ENCODE peak calls at places on chromosomes 2 and 18, in six cellular contexts. A is Panc1, Y is GM23338, R is upper lobe of left lung, G is HepG2, H is HCT116. X is an unnamed sample.

GRCh38 chr2:48120759-48121242 is 214.5 kb upstream of the FBXO11 start:
- ATAC-seq in A (no peak), Y (no peak), G (no peak), H (no peak), R (peak; percentile 65), X (no peak)

GRCh38 chr2:121699421-121700328 is 37.0 kb downstream of the NIFK start:
- ATAC-seq in G (peak; percentile 75), A (peak; percentile 82), R (peak; percentile 91), Y (no peak), H (peak; percentile 85), X (peak; percentile 27)

GRCh38 chr18:48975221-48975816 is 24.6 kb upstream of the SMAD7 start:
- ATAC-seq in H (no peak), R (peak; percentile 40), A (peak; percentile 21), Y (peak; percentile 30), G (peak; percentile 29), X (peak; percentile 21)

GRCh38 chr18:38241736-38242135 is 676.1 kb upstream of the CELF4 start:
- ATAC-seq in H (no peak), Y (no peak), G (no peak), A (no peak), R (no peak), X (no peak)

GRCh38 chr2:127535422-127535901 is at the start of gene MYO7B:
- ATAC-seq in H (no peak), G (peak; percentile 70), R (peak; percentile 22), Y (no peak), A (no peak), X (no peak)

GRCh38 chr2:66683599-66683998 is 248.7 kb downstream of the MEIS1 start:
- ATAC-seq in H (no peak), R (no peak), G (no peak), A (no peak), Y (no peak), X (no peak)

GRCh38 chr2:66508358-66509071 is 73.6 kb downstream of the MEIS1 start:
- ATAC-seq in G (no peak), R (no peak), H (no peak), A (no peak), Y (peak; percentile 65), X (no peak)

GRCh38 chr2:217316743-217317142 is 456.9 kb upstream of the TNP1 start:
- ATAC-seq in Y (no peak), R (peak; percentile 47), A (no peak), H (no peak), G (no peak), X (no peak)

GRCh38 chr2:130824492-130825061 is 12.1 kb upstream of the ARHGEF4 start:
- ATAC-seq in R (peak; percentile 3), G (no peak), H (no peak), A (no peak), Y (no peak), X (no peak)

GRCh38 chr18:57836557-57836956 is 33.4 kb upstream of the ATP8B1 start:
- ATAC-seq in H (no peak), A (no peak), R (no peak), G (no peak), Y (no peak), X (no peak)

GRCh38 chr2:28326469-28326805 is 66.2 kb upstream of the FOSL2 start:
- ATAC-seq in H (peak; percentile 58), R (no peak), G (no peak), A (no peak), Y (no peak), X (no peak)

GRCh38 chr18:11482271-11482670 is 127.1 kb upstream of the SLC35G4 start:
- ATAC-seq in G (no peak), R (no peak), A (no peak), H (no peak), Y (no peak), X (no peak)

GRCh38 chr18:47632970-47633635 is 297.4 kb downstream of the SMAD2 start:
- ATAC-seq in Y (no peak), G (no peak), R (no peak), A (no peak), H (no peak), X (no peak)

GRCh38 chr2:65452150-65452895 is 19.9 kb upstream of the SPRED2 start:
- ATAC-seq in H (no peak), G (no peak), A (no peak), Y (no peak), R (no peak), X (no peak)

GRCh38 chr2:181454990-181455520 is 2.1 kb upstream of the ITGA4 start:
- ATAC-seq in A (no peak), H (no peak), Y (no peak), R (no peak), G (no peak), X (no peak)

GRCh38 chr2:160351978-160352377 is 141.6 kb downstream of the RBMS1 start:
- ATAC-seq in G (no peak), Y (no peak), H (no peak), A (no peak), R (peak; percentile 77), X (peak; percentile 38)

GRCh38 chr18:647304-647703 is 10.1 kb upstream of the TYMS start:
- ATAC-seq in R (no peak), A (no peak), G (peak; percentile 71), Y (no peak), H (no peak), X (no peak)

GRCh38 chr2:227877359-227878309 is 6.2 kb downstream of the DAW1 start:
- ATAC-seq in Y (no peak), G (no peak), R (peak; percentile 80), H (no peak), A (peak; percentile 75), X (peak; percentile 57)

GRCh38 chr2:16511041-16511440 is 154.6 kb downstream of the CYRIA start:
- ATAC-seq in A (no peak), Y (no peak), G (peak; percentile 69), R (no peak), H (no peak), X (no peak)

DNA sequence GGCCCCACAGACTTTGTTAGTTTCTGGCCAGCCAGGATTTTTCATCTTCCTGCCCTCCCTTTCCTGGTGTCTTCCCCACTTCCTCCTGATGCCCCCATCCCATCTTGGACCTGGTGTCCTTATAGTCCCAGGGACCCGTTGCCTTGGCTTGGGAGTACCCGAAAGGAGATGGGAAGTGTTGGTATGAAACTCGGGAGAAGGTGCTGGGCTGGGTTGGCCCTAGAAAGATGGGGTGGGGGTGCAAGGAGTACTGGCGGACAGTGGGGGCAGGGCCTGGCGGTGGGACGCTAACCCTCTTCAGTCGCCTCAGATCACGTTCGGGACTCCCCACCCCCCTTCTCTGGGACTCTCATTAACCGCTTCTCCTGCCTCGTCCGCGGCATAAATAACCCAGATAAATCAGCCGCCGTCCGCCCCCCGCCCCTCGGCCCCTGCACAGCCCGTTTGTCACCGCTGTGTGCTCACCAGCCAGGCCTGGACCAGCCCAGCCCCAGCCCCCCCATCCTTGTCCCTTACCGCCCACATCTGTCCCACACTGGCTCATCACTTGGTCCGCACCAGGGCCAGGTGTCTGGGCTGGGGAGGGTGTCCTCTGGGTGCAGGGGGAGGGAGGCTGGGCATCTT is 3.7 kb upstream of the ASIC4 start:
- ATAC-seq in G (no peak), A (no peak), Y (no peak), R (no peak), H (no peak), X (no peak)
- H3K4me3 ChIP-seq in G (no peak overlapping the region), A (peak overlapping the region; percentile 49), Y (peak overlapping the region; percentile 67), R (no peak overlapping the region), H (no peak overlapping the region), X (no peak overlapping the region)

GRCh38 chr2:200492656-200493055 is 17.2 kb downstream of the KCTD18 start:
- ATAC-seq in G (no peak), Y (no peak), A (no peak), R (no peak), H (no peak), X (no peak)
- H3K36me3 ChIP-seq in G (no peaks in the 10 kb centered on the region), Y (no peaks in the 10 kb centered on the region), A (peaks cover 3% of the 10 kb centered on the region), R (peaks cover 29% of the 10 kb centered on the region), H (peaks cover 8% of the 10 kb centered on the region), X (peaks cover 3% of the 10 kb centered on the region)

DNA sequence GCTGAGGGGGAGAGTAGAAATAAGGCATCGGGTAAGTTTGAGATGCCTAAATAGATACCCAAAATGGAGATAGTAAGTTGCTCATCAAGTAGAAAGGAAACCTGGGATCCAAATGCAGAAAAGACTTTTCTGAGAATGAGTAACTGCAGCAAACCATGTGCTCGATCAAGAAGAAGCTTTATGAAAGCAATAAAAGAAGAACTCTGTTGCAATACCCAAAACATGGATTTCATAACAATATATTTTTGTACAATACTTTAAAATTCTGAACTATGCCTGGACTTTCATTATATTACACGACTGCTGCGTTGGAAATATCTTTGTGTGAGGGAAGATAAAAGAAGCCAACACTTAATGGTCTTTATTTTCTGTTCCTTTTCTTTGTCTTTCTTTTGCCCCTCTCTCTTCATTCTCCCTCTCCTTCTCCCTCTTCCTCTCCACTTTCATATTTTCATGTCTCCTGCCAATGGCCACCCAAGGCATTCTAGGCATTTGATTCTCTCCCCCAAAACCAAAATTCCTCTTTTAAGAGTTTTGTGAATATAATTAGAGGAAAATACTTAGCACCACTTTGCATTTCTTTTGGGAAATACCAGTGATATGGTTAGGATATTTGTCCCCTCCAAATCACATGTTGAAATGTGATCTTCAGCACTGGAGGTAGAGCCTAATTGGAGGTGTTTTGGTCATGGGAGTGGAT is 257.6 kb downstream of the MREG start:
- ATAC-seq in Y (no peak), R (no peak), H (no peak), A (no peak), G (no peak), X (no peak)
- TF ChIP-seq POLR2AphosphoS5 in Y (no peak), R (no peak), H (no peak), A (no peak), G (no peak), X (no peak)

GRCh38 chr2:238494573-238494961 is 67.8 kb downstream of the ASB1 start:
- ATAC-seq in H (no peak), G (no peak), Y (no peak), R (no peak), A (no peak), X (no peak)
- H3K4me3 ChIP-seq in H (no peak overlapping the region), G (no peak overlapping the region), Y (no peak overlapping the region), R (no peak overlapping the region), A (no peak overlapping the region), X (no peak overlapping the region)

GRCh38 chr2:60495226-60495625 is 58.2 kb downstream of the BCL11A start:
- ATAC-seq in G (no peak), Y (no peak), A (no peak), R (no peak), H (no peak), X (no peak)
- H3K36me3 ChIP-seq in G (no peaks in the 10 kb centered on the region), Y (no peaks in the 10 kb centered on the region), A (no peaks in the 10 kb centered on the region), R (no peaks in the 10 kb centered on the region), H (no peaks in the 10 kb centered on the region), X (no peaks in the 10 kb centered on the region)

GRCh38 chr2:38602732-38603401 is at the start of gene HNRNPLL:
- ATAC-seq in A (peak; percentile 92), H (peak; percentile 92), Y (peak; percentile 86), R (peak; percentile 97), G (peak; percentile 90), X (peak; percentile 98)
- TF ChIP-seq POLR2AphosphoS5 in A (peak; percentile 92), H (peak; percentile 99), Y (peak; percentile 99), R (peak; percentile 99), G (peak; percentile 96), X (peak; percentile 99)

GRCh38 chr18:56505971-56506370 is 132.4 kb downstream of the TXNL1 start:
- ATAC-seq in G (no peak), H (no peak), R (no peak), Y (no peak), A (no peak), X (no peak)
- H3K4me3 ChIP-seq in G (no peak overlapping the region), H (no peak overlapping the region), R (no peak overlapping the region), Y (no peak overlapping the region), A (no peak overlapping the region), X (no peak overlapping the region)

GRCh38 chr2:241502281-241502680 is 6.1 kb downstream of the STK25 start:
- ATAC-seq in Y (no peak), R (no peak), A (no peak), H (no peak), G (no peak), X (no peak)
- H3K36me3 ChIP-seq in Y (no peaks in the 10 kb centered on the region), R (peaks cover 20% of the 10 kb centered on the region), A (no peaks in the 10 kb centered on the region), H (peaks cover 6% of the 10 kb centered on the region), G (peaks cover 30% of the 10 kb centered on the region), X (no peaks in the 10 kb centered on the region)

GRCh38 chr2:152623775-152624174 is 93.5 kb downstream of the PRPF40A start:
- ATAC-seq in G (no peak), A (no peak), H (no peak), R (no peak), Y (no peak), X (no peak)
- TF ChIP-seq POLR2AphosphoS5 in G (no peak), A (no peak), H (no peak), R (no peak), Y (no peak), X (no peak)

X was measured in gastroesophageal sphincter.